ENCODE peak calls at places on chromosome 3, in five cellular contexts. S is WERI-Rb-1, F is GM12878, X is endodermal cell, Q is activated B cell treated with CpG ODN at 0.5 μM for 24 hours. J is an unnamed sample.

GRCh38 chr3:129051776-129052400 is 8.7 kb upstream of the GP9 start:
- DNase-seq in S (no peak), F (no peak), X (peak), Q (no peak), J (no peak)

GRCh38 chr3:156471431-156471830 is 83.5 kb downstream of the SSR3 start:
- DNase-seq in S (no peak), F (no peak), X (no peak), Q (no peak), J (no peak)

GRCh38 chr3:169661567-169662214 is 1.8 kb downstream of the MECOM start:
- DNase-seq in S (peak), F (no peak), X (peak), Q (no peak), J (peak)

GRCh38 chr3:72791132-72791531 is 57.1 kb downstream of the SHQ1 start:
- DNase-seq in S (no peak), F (no peak), X (no peak), Q (no peak), J (no peak)

GRCh38 chr3:107637416-107638182 is 114.8 kb downstream of the BBX start:
- DNase-seq in S (no peak), F (no peak), X (no peak), Q (no peak), J (no peak)

GRCh38 chr3:98513136-98513535 is 9.6 kb downstream of the CLDND1 start:
- DNase-seq in S (no peak), F (no peak), X (no peak), Q (no peak), J (no peak)

GRCh38 chr3:48747703-48748102 is 30.7 kb upstream of the IP6K2 start:
- DNase-seq in S (no peak), F (no peak), X (no peak), Q (no peak), J (no peak)

GRCh38 chr3:120418866-120419490 is 31.8 kb downstream of the FSTL1 start:
- DNase-seq in S (peak), F (no peak), X (peak), Q (no peak), J (peak)

GRCh38 chr3:186425788-186426730 is 64.0 kb upstream of the DGKG start:
- DNase-seq in S (peak), F (no peak), X (peak), Q (no peak), J (no peak)

GRCh38 chr3:129829640-129830039 is 63.9 kb downstream of the TMCC1 start:
- DNase-seq in S (peak), F (no peak), X (peak), Q (no peak), J (peak)

GRCh38 chr3:30667250-30667585 is 60.8 kb downstream of the TGFBR2 start:
- DNase-seq in S (no peak), F (no peak), X (peak), Q (no peak), J (no peak)

GRCh38 chr3:194675081-194675640 is 3.2 kb upstream of the LSG1 start:
- DNase-seq in S (no peak), F (no peak), X (no peak), Q (no peak), J (no peak)

GRCh38 chr3:82567029-82567600 is 805.7 kb upstream of the GBE1 start:
- DNase-seq in S (no peak), F (no peak), X (no peak), Q (no peak), J (no peak)

GRCh38 chr3:37097776-37098175 is 76.6 kb downstream of the LRRFIP2 start:
- DNase-seq in S (no peak), F (no peak), X (no peak), Q (no peak), J (no peak)

GRCh38 chr3:196486263-196486662 is 17.3 kb downstream of the RNF168 start:
- DNase-seq in S (no peak), F (no peak), X (peak), Q (no peak), J (no peak)

GRCh38 chr3:50390523-50391177 is 31.3 kb upstream of the TMEM115 start:
- DNase-seq in S (peak), F (no peak), X (no peak), Q (no peak), J (no peak)

GRCh38 chr3:70040386-70040785 is 40.9 kb downstream of the SAMMSON start:
- DNase-seq in S (no peak), F (no peak), X (peak), Q (no peak), J (no peak)

GRCh38 chr3:94862703-94863102 is 799.8 kb downstream of the NSUN3 start:
- DNase-seq in S (peak), F (no peak), X (peak), Q (no peak), J (peak)

GRCh38 chr3:141067559-141067958 is 16.4 kb downstream of the SPSB4 start:
- DNase-seq in S (no peak), F (no peak), X (peak), Q (no peak), J (no peak)

GRCh38 chr3:145776782-145777408 is 384.1 kb downstream of the PLOD2 start:
- DNase-seq in S (peak), F (peak), X (peak), Q (no peak), J (peak)

GRCh38 chr3:47108546-47108945 is 55.4 kb downstream of the SETD2 start:
- DNase-seq in S (no peak), F (no peak), X (peak), Q (no peak), J (no peak)

GRCh38 chr3:50263443-50264388 is 5.2 kb upstream of the SEMA3B start:
- DNase-seq in S (no peak), F (no peak), X (no peak), Q (no peak), J (no peak)

GRCh38 chr3:175386630-175387029 is 527.5 kb downstream of the NAALADL2 start:
- DNase-seq in S (no peak), F (no peak), X (no peak), Q (no peak), J (no peak)

GRCh38 chr3:188084751-188085595 is 69.0 kb upstream of the LPP start:
- DNase-seq in S (no peak), F (no peak), X (peak), Q (no peak), J (no peak)
- TF ChIP-seq CTCF in S (no peak), F (no peak), X (peak), Q (no peak), J (no peak)

GRCh38 chr3:23804441-23805227 is 1.1 kb upstream of the UBE2E1 start:
- DNase-seq in S (no peak), F (no peak), X (no peak), Q (no peak), J (no peak)
- TF ChIP-seq CTCF in S (no peak), F (no peak), X (no peak), Q (no peak), J (no peak)

DNA sequence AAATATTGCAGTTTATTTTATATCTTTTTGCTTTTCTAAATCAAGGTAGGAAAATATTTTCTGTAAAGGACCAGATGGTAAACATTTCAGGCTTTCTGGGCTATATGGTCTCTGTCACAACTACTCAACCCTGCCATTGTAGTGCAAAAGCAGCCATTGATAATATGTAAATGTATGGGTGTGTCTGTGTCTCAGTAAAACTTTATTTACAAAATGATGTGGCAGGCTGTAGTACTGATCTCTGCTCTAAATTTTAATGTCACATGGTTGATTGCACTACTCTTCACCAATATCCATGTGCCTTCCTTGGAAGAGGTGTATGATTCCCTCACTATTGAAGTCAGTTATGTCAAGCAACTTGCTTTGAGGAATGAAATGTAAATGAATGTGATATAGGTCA is 175.0 kb downstream of the GOLIM4 start:
- DNase-seq in S (no peak), F (no peak), X (no peak), Q (no peak), J (no peak)
- TF ChIP-seq CTCF in S (no peak), F (no peak), X (no peak), Q (no peak), J (no peak)

GRCh38 chr3:148074057-148074456 is 623.6 kb upstream of the AGTR1 start:
- DNase-seq in S (no peak), F (no peak), X (no peak), Q (no peak), J (no peak)

GRCh38 chr3:148074916-148075315 is 622.8 kb upstream of the AGTR1 start:
- DNase-seq in S (no peak), F (no peak), X (no peak), Q (no peak), J (no peak)

GRCh38 chr3:148077318-148077923 is 620.3 kb upstream of the AGTR1 start:
- DNase-seq in S (no peak), F (no peak), X (no peak), Q (no peak), J (peak)

GRCh38 chr3:148077951-148078350 is 619.8 kb upstream of the AGTR1 start:
- DNase-seq in S (no peak), F (no peak), X (no peak), Q (no peak), J (no peak)

GRCh38 chr3:148075829-148076716 is 621.6 kb upstream of the AGTR1 start:
- DNase-seq in S (peak), F (no peak), X (peak), Q (no peak), J (no peak)
- TF ChIP-seq CTCF in S (peak), F (peak), X (peak), Q (no peak), J (peak)

GRCh38 chr3:113275876-113276580 is 64.7 kb downstream of the BOC start:
- DNase-seq in S (peak), F (peak), X (peak), Q (peak), J (peak)
- TF ChIP-seq CTCF in S (peak), F (no peak), X (peak), Q (no peak), J (no peak)

GRCh38 chr3:109803274-109803673 is 465.9 kb upstream of the DPPA4 start:
- DNase-seq in S (no peak), F (no peak), X (peak), Q (no peak), J (no peak)
- TF ChIP-seq CTCF in S (peak), F (no peak), X (peak), Q (no peak), J (no peak)

J was measured in GM13977.